ENCODE peak calls at places on chromosomes 11 and 22, in eight cellular contexts. E, K, Y, U, I, A, P and N are unnamed samples.

GRCh38 chr11:44518968-44519550 is 46.4 kb upstream of the CD82 start:
- DNase-seq in U (no peak), P (no peak), I (no peak), K (no peak), E (no peak), A (no peak), Y (no peak), N (no peak)

GRCh38 chr11:64872790-64873488 is 5.5 kb downstream of the EHD1 start:
- DNase-seq in U (no peak), A (no peak), I (no peak), Y (no peak), E (no peak), K (peak), P (no peak), N (no peak)

GRCh38 chr11:65429069-65429681 is 6.6 kb downstream of the NEAT1 start:
- DNase-seq in P (no peak), A (no peak), E (peak), K (no peak), U (peak), I (no peak), Y (no peak), N (no peak)

GRCh38 chr11:132028380-132029240 is 658.2 kb downstream of the NTM start:
- DNase-seq in P (peak), A (peak), U (no peak), K (no peak), E (no peak), Y (no peak), I (peak), N (peak)

GRCh38 chr11:112806876-112807275 is 154.3 kb upstream of the NCAM1 start:
- DNase-seq in Y (no peak), P (no peak), A (no peak), I (no peak), E (no peak), U (no peak), K (no peak), N (no peak)

GRCh38 chr11:79160786-79161403 is 279.9 kb downstream of the TENM4 start:
- DNase-seq in P (no peak), K (no peak), A (no peak), Y (no peak), E (no peak), U (peak), I (no peak), N (peak)

GRCh38 chr22:46069518-46070214 is 80.7 kb upstream of the PPARA start:
- DNase-seq in K (peak), Y (peak), P (no peak), I (peak), A (peak), E (peak), U (peak), N (no peak)

GRCh38 chr11:74689666-74690065 is 41.6 kb downstream of the CHRDL2 start:
- DNase-seq in I (no peak), K (no peak), A (no peak), E (no peak), U (no peak), Y (no peak), P (no peak), N (no peak)

GRCh38 chr11:92978226-92979111 is 9.0 kb downstream of the MTNR1B start:
- DNase-seq in U (no peak), I (no peak), P (no peak), K (no peak), Y (no peak), A (no peak), E (no peak), N (no peak)

GRCh38 chr11:44519989-44520737 is 45.3 kb upstream of the CD82 start:
- DNase-seq in I (peak), U (no peak), K (no peak), E (no peak), P (no peak), A (no peak), Y (no peak), N (peak)

GRCh38 chr11:61733120-61733978 is 19.1 kb upstream of the MYRF start:
- DNase-seq in E (peak), K (peak), Y (peak), P (peak), I (peak), U (peak), A (peak), N (peak)

GRCh38 chr11:12246169-12246568 is 131.2 kb upstream of the PARVA start:
- DNase-seq in U (no peak), K (no peak), A (no peak), Y (no peak), P (no peak), I (no peak), E (no peak), N (no peak)

GRCh38 chr11:46278387-46279173 is 1.1 kb downstream of the CREB3L1 start:
- DNase-seq in U (peak), Y (peak), A (no peak), E (peak), I (peak), P (peak), K (peak), N (peak)

GRCh38 chr11:41622707-41623359 is 163.4 kb upstream of the LRRC4C start:
- DNase-seq in U (no peak), Y (no peak), P (no peak), K (no peak), I (no peak), E (no peak), A (no peak), N (no peak)

GRCh38 chr11:32435152-32435480 is 223 bp downstream of the WT1 start:
- DNase-seq in I (no peak), E (no peak), K (no peak), P (no peak), A (no peak), U (no peak), Y (no peak), N (no peak)

GRCh38 chr11:59560290-59560701 is 49.0 kb downstream of the OR4D9 start:
- DNase-seq in I (no peak), U (peak), A (peak), K (no peak), Y (no peak), E (peak), P (peak), N (peak)

GRCh38 chr11:126118806-126119205 is 56.1 kb upstream of the CDON start:
- DNase-seq in P (no peak), U (no peak), E (no peak), Y (no peak), K (no peak), I (no peak), A (no peak), N (no peak)

GRCh38 chr11:46247664-46248063 is 29.8 kb upstream of the CREB3L1 start:
- DNase-seq in I (no peak), K (no peak), Y (no peak), U (peak), P (no peak), A (no peak), E (peak), N (peak)

GRCh38 chr11:63132985-63133775 is 10.8 kb downstream of the SLC22A24 start:
- DNase-seq in I (no peak), U (no peak), P (no peak), K (no peak), Y (no peak), A (no peak), E (no peak), N (no peak)

GRCh38 chr11:44861829-44862545 is 88.7 kb downstream of the TP53I11 start:
- DNase-seq in I (peak), U (no peak), A (peak), K (peak), P (no peak), Y (peak), E (peak), N (no peak)

GRCh38 chr22:42425337-42425988 is 6.7 kb downstream of the NFAM1 start:
- DNase-seq in E (no peak), P (no peak), K (no peak), A (no peak), I (no peak), Y (no peak), U (peak), N (no peak)

GRCh38 chr22:42427211-42427610 is 5.0 kb downstream of the NFAM1 start:
- DNase-seq in U (no peak), P (no peak), Y (no peak), A (no peak), E (no peak), I (no peak), K (no peak), N (no peak)

GRCh38 chr22:42428760-42429159 is 3.4 kb downstream of the NFAM1 start:
- DNase-seq in A (no peak), U (no peak), Y (no peak), I (no peak), E (no peak), K (no peak), P (no peak), N (no peak)

GRCh38 chr22:42425989-42426355 is 6.2 kb downstream of the NFAM1 start:
- DNase-seq in K (no peak), E (no peak), U (no peak), P (no peak), A (no peak), Y (no peak), I (no peak), N (no peak)

GRCh38 chr22:42428025-42428424 is 4.2 kb downstream of the NFAM1 start:
- DNase-seq in P (no peak), Y (no peak), I (no peak), U (no peak), E (no peak), A (no peak), K (no peak), N (no peak)
- TF ChIP-seq CTCF in P (no peak), Y (no peak), I (no peak), U (no peak), E (no peak), A (no peak), K (no peak), N (no peak)

DNA sequence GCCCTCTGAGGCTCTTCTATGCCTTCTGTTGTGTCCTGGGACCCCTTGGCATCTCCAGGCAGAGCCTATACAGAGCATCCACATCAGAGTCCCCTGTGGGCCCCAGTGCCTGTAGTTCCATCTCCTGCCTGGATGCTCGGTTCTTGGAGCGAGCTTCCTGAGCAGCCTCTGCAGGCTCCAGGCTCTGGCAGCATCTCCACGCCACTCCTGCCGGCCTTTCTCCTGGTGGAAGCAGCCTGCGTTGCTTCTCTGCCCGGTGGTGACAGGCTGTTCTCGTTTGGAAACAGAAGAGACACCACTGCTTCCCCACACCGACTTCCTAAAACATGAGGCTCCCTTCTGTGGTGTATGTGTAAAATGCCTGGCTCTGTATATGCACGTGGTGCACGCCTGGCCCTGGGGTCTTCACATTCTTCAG is 52.8 kb downstream of the BCR start:
- DNase-seq in Y (no peak), I (no peak), U (no peak), E (no peak), K (peak), A (no peak), P (no peak), N (no peak)
- TF ChIP-seq CTCF in Y (no peak), I (no peak), U (no peak), E (no peak), K (no peak), A (peak), P (no peak), N (no peak)

GRCh38 chr22:31870890-31871289 is 73.4 kb upstream of the YWHAH start:
- DNase-seq in U (peak), K (no peak), Y (no peak), I (no peak), P (no peak), E (no peak), A (no peak), N (no peak)

GRCh38 chr22:31871475-31871874 is 72.9 kb upstream of the YWHAH start:
- DNase-seq in P (no peak), K (no peak), Y (no peak), I (no peak), U (no peak), A (no peak), E (no peak), N (no peak)

GRCh38 chr22:31874821-31875220 is 69.5 kb upstream of the YWHAH start:
- DNase-seq in A (no peak), I (no peak), P (no peak), K (no peak), U (no peak), Y (no peak), E (no peak), N (no peak)

GRCh38 chr22:31876156-31877035 is 67.9 kb upstream of the YWHAH start:
- DNase-seq in K (no peak), E (no peak), U (no peak), I (no peak), A (no peak), P (no peak), Y (no peak), N (no peak)

DNA sequence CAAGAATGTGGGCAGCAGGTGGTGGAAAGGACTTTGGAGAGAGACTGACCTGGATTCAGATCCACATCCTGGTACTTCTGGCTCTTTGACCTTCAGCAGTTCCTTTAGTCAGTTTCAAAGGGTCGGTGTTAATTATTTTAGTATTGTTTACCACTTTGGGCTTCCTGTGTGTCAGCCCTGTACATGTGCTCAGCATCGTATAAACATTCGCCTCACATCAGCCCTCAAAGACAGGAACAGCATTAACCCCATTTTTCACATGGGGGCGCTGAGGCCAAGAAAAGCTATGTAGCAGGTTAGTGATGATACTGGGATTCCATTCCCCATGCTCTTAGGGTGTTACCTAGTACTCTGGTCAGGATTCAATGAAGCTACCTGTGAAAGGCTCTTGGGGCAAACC is 72.1 kb upstream of the YWHAH start:
- DNase-seq in A (no peak), P (no peak), I (no peak), U (no peak), Y (no peak), K (no peak), E (no peak), N (no peak)
- TF ChIP-seq CTCF in A (no peak), P (peak), I (peak), U (no peak), Y (peak), K (no peak), E (no peak), N (no peak)

DNA sequence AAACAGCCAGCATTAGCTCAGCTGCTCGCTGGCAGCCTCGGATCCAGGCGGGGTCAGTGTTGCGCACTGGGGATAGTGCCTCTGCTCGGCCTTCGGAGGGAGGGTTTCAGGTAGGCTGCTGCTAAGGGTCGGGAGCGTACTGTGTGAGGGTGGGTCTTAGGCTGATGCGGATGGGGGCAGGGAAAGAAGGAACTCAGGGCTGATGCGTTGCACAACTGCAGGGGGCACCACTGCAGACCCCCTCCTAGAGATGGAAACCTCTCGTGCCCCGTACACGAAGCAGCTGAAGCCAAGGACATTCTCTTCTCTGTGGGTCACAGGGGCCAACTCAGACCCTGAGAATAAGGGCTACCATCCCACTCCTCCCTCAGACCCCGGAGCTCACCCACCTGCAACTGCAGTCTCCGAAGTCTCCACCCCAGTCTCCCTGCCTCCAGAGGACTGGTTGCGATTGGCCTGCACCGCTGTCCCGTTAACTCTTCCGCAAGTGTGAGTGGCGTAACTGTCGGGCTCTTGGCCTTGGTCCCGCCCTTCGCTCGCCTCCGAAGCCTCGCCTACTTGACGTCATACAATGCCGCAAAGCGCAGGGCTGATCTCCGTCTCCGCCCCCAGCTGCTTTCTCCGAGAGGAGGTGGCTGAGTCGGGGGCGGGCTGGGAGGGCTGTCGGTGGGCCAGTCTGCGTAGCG is at the start of gene KBTBD3:
- DNase-seq in Y (peak), I (peak), U (peak), P (peak), A (peak), E (peak), K (peak), N (peak)
- TF ChIP-seq CTCF in Y (peak), I (peak), U (peak), P (peak), A (peak), E (peak), K (peak), N (peak)